ENCODE peak calls at places on chromosome 22, in four cellular contexts. Z, C, V and D are unnamed samples. For H3K4me1 and H3K27me3, the result is how much of the 10 kb centered on the place peaks cover.

GRCh38 chr22:23181763-23182288 is 1.5 kb downstream of the BCR start:
- DNase-seq in Z (no peak), C (no peak), V (no peak), D (no peak)

GRCh38 chr22:34866501-34867171 is 199.3 kb upstream of the ISX start:
- DNase-seq in Z (no peak), C (no peak), V (no peak), D (no peak)

GRCh38 chr22:27985323-27986275 is 66.5 kb upstream of the PITPNB start:
- DNase-seq in Z (no peak), C (peak), V (no peak), D (no peak)

GRCh38 chr22:42114721-42115120 is 15.9 kb downstream of the CYP2D6 start:
- DNase-seq in Z (no peak), C (peak), V (no peak), D (no peak)

GRCh38 chr22:21681566-21682370 is 16.0 kb downstream of the PPIL2 start:
- DNase-seq in Z (no peak), C (peak), V (no peak), D (no peak)

GRCh38 chr22:30267382-30268302 is 991 bp upstream of the OSM start:
- DNase-seq in Z (no peak), C (no peak), V (peak), D (peak)

GRCh38 chr22:44750481-44750880 is 1.9 kb upstream of the ARHGAP8 start:
- DNase-seq in Z (no peak), C (no peak), V (no peak), D (no peak)

GRCh38 chr22:21632931-21633330 is 371 bp downstream of the CCDC116 start:
- DNase-seq in Z (no peak), C (no peak), V (no peak), D (no peak)

GRCh38 chr22:22061085-22062077 is 78.8 kb upstream of the TOP3B start:
- DNase-seq in Z (peak), C (no peak), V (no peak), D (no peak)

GRCh38 chr22:49770454-49771265 is 57.0 kb downstream of the BRD1 start:
- DNase-seq in Z (no peak), C (no peak), V (no peak), D (peak)

GRCh38 chr22:38833061-38833460 is 10.8 kb downstream of the NPTXR start:
- DNase-seq in Z (no peak), C (no peak), V (no peak), D (no peak)

GRCh38 chr22:38830026-38830844 is 13.6 kb downstream of the NPTXR start:
- DNase-seq in Z (no peak), C (no peak), V (no peak), D (no peak)

GRCh38 chr22:38831166-38831945 is 12.5 kb downstream of the NPTXR start:
- DNase-seq in Z (no peak), C (no peak), V (no peak), D (no peak)

GRCh38 chr22:38830845-38831108 is 13.1 kb downstream of the NPTXR start:
- DNase-seq in Z (no peak), C (no peak), V (no peak), D (no peak)

DNA sequence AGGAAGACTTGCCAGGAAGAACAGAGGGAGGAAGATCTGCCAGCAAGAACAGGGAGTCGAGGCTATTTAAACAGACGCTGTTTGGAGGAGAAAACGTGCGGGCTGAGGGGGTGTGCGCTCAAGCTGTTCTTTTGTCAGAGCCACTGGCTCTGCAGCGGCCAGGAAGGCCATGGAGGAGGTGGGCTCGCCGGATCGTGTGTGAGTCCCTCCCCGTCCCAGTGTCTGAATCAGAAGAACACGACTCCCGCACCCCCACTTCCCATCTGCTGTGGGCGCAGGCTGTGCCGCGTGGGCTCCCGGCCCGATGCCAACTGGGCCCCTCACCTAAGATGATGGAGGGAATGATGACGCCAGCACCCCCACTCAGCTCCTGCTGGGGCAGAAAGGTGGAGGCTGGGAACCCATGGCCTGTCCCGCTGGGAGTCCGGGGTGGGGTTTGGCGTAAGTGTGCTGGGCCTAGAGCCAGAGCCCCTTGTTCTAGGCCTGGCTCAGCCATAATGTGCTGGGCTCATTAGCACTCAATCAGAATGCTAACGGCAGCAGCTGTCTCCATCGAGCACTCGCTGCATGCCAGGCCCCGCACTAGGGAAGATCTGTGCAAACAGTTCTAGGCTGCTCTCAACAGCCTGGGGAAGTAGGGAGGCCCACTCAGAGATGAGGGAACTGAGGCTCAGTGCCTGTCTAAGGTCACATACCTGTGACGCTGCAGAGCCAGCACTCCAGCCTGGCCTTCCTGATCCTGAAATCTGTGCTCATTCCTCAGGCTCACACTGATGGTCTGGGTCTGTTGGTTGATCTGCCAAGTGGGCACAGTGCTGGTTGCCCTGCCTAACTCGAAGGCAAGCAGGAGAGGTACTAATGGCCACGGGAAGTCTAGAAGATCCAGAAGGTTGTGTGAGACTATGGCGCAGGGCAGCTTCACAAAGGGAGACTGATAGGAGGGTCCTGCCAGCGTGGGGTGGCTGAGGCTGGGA is 11.5 kb downstream of the NPTXR start:
- DNase-seq in Z (no peak), C (no peak), V (no peak), D (no peak)
- H3K27ac ChIP-seq in Z (no peak), C (no peak), V (no peak), D (no peak)

GRCh38 chr22:32619614-32620426 is 145.2 kb downstream of the FBXO7 start:
- DNase-seq in Z (peak), C (no peak), V (no peak), D (no peak)

GRCh38 chr22:32618461-32619140 is 144.0 kb downstream of the FBXO7 start:
- DNase-seq in Z (no peak), C (no peak), V (no peak), D (no peak)

GRCh38 chr22:32615874-32616564 is 141.4 kb downstream of the FBXO7 start:
- DNase-seq in Z (no peak), C (peak), V (no peak), D (no peak)

GRCh38 chr22:32617271-32617670 is 142.7 kb downstream of the FBXO7 start:
- DNase-seq in Z (no peak), C (no peak), V (no peak), D (no peak)

DNA sequence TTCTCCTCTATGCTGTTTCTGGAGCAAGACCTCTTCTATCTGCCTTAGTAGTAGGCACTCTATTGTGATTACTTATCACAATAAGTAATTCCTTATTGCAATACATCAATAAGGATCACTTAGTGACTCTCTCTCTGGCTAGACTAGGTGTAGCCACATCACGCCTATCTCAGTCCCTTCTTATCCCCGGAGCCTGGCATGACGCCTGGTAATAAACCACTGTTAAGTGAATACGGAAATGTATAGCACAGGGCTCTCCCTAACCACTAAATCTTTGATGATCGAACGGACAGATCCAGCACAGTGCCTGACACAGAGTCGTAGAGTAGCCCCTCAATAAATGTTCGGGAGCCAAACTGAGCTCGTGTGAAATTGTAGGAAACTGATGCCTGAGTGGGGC is 143.3 kb downstream of the FBXO7 start:
- DNase-seq in Z (no peak), C (no peak), V (no peak), D (no peak)
- H3K4me1 ChIP-seq in Z (under half), C (under half), V (under half), D (under half)

DNA sequence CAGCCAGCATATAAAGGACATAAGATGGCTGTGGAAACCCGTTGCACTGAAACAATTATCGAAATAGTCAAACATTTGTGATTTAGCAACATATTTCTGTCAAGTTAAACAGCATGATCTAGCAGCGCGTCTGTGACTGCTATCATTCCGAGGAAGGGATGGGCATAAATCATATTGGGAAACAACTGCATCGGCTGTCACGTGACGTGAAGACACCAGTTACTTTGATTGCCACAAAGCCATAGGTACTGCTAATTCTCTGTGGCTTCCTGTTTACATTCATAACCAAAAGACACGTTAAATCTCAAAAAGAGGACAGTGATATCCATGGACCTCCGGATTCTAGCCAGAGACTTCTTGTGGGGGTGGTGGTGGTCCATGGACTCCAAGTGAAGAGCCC is 87.8 kb downstream of the CACNA1I start:
- DNase-seq in Z (no peak), C (no peak), V (no peak), D (peak)
- H3K27me3 ChIP-seq in Z (under half), C (under half), V (under half), D (under half)

DNA sequence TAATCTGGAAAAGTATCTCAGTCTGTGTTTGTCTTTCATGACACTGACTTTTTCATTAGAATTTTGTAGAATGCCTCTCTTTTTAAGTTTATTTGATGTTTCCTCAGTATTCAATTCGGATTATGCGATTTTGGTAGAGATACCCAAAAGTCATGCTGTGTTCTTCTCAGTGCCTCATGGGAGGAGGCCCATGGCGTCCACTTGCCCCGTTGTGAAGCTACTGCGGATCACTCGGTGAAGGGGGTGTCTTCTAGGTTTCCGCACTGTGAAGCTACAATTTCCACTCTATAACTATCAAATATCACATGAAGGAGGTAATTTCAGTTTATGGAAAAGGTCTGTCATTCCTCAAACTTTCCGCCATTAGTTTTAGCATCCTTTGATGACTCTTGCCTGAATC is 794.0 kb downstream of the TBC1D22A start:
- DNase-seq in Z (no peak), C (no peak), V (no peak), D (no peak)
- H3K27ac ChIP-seq in Z (no peak), C (no peak), V (no peak), D (no peak)